ENCODE peak calls at places on chromosomes 11 and 22, in ten cellular contexts. One of them, this sample, is unnamed.

GRCh38 chr11:45816614-45817013 is 11.7 kb downstream of the SLC35C1 start:
- DNase-seq in left kidney: no peak
- DNase-seq in OCI-LY7: no peak
- DNase-seq in mucosa of descending colon: no peak
- DNase-seq in neuronal stem cell: no peak
- DNase-seq in coronary artery: no peak
- DNase-seq in GM12865: no peak
- DNase-seq in SW480: no peak
- DNase-seq in stimulated activated naive B cell treated with anti-CD40 and anti-IgM and Interleukin-4, amounts not matched to agents 10 μg/mL and 1 μg/mL and 100 μg/mL, for 72 hours: no peak
- DNase-seq in NCI-H1694: no peak
- DNase-seq in this sample: no peak

GRCh38 chr11:119975561-119976152 is 162.3 kb downstream of the TRIM29 start:
- DNase-seq in mucosa of descending colon: no peak
- DNase-seq in NCI-H1694: peak
- DNase-seq in OCI-LY7: no peak
- DNase-seq in SW480: no peak
- DNase-seq in coronary artery: no peak
- DNase-seq in left kidney: peak
- DNase-seq in GM12865: no peak
- DNase-seq in neuronal stem cell: peak
- DNase-seq in stimulated activated naive B cell treated with anti-CD40 and anti-IgM and Interleukin-4, amounts not matched to agents 10 μg/mL and 1 μg/mL and 100 μg/mL, for 72 hours: no peak
- DNase-seq in this sample: no peak

GRCh38 chr11:29773656-29774264 is 243.1 kb downstream of the KCNA4 start:
- DNase-seq in GM12865: no peak
- DNase-seq in NCI-H1694: no peak
- DNase-seq in coronary artery: no peak
- DNase-seq in mucosa of descending colon: no peak
- DNase-seq in neuronal stem cell: no peak
- DNase-seq in OCI-LY7: no peak
- DNase-seq in SW480: no peak
- DNase-seq in stimulated activated naive B cell treated with anti-CD40 and anti-IgM and Interleukin-4, amounts not matched to agents 10 μg/mL and 1 μg/mL and 100 μg/mL, for 72 hours: no peak
- DNase-seq in left kidney: no peak
- DNase-seq in this sample: no peak

GRCh38 chr11:21426931-21427330 is 757.5 kb downstream of the NELL1 start:
- DNase-seq in OCI-LY7: no peak
- DNase-seq in left kidney: no peak
- DNase-seq in neuronal stem cell: no peak
- DNase-seq in SW480: no peak
- DNase-seq in coronary artery: no peak
- DNase-seq in mucosa of descending colon: no peak
- DNase-seq in NCI-H1694: no peak
- DNase-seq in stimulated activated naive B cell treated with anti-CD40 and anti-IgM and Interleukin-4, amounts not matched to agents 10 μg/mL and 1 μg/mL and 100 μg/mL, for 72 hours: no peak
- DNase-seq in GM12865: no peak
- DNase-seq in this sample: no peak

GRCh38 chr11:28243057-28243456 is 134.9 kb downstream of the METTL15 start:
- DNase-seq in NCI-H1694: no peak
- DNase-seq in GM12865: no peak
- DNase-seq in stimulated activated naive B cell treated with anti-CD40 and anti-IgM and Interleukin-4, amounts not matched to agents 10 μg/mL and 1 μg/mL and 100 μg/mL, for 72 hours: no peak
- DNase-seq in coronary artery: no peak
- DNase-seq in SW480: no peak
- DNase-seq in mucosa of descending colon: no peak
- DNase-seq in neuronal stem cell: no peak
- DNase-seq in OCI-LY7: no peak
- DNase-seq in left kidney: no peak
- DNase-seq in this sample: no peak

GRCh38 chr11:74936976-74937375 is 11.9 kb downstream of the XRRA1 start:
- DNase-seq in GM12865: no peak
- DNase-seq in coronary artery: no peak
- DNase-seq in mucosa of descending colon: no peak
- DNase-seq in left kidney: no peak
- DNase-seq in stimulated activated naive B cell treated with anti-CD40 and anti-IgM and Interleukin-4, amounts not matched to agents 10 μg/mL and 1 μg/mL and 100 μg/mL, for 72 hours: no peak
- DNase-seq in NCI-H1694: no peak
- DNase-seq in OCI-LY7: no peak
- DNase-seq in neuronal stem cell: no peak
- DNase-seq in SW480: no peak
- DNase-seq in this sample: no peak

GRCh38 chr11:43736502-43737193 is 56.1 kb downstream of the HSD17B12 start:
- DNase-seq in SW480: no peak
- DNase-seq in neuronal stem cell: no peak
- DNase-seq in left kidney: peak
- DNase-seq in OCI-LY7: no peak
- DNase-seq in NCI-H1694: no peak
- DNase-seq in stimulated activated naive B cell treated with anti-CD40 and anti-IgM and Interleukin-4, amounts not matched to agents 10 μg/mL and 1 μg/mL and 100 μg/mL, for 72 hours: no peak
- DNase-seq in coronary artery: no peak
- DNase-seq in GM12865: no peak
- DNase-seq in mucosa of descending colon: no peak
- DNase-seq in this sample: no peak

GRCh38 chr11:1073261-1073724 is 1.4 kb upstream of the MUC2 start:
- DNase-seq in coronary artery: no peak
- DNase-seq in left kidney: peak
- DNase-seq in NCI-H1694: no peak
- DNase-seq in stimulated activated naive B cell treated with anti-CD40 and anti-IgM and Interleukin-4, amounts not matched to agents 10 μg/mL and 1 μg/mL and 100 μg/mL, for 72 hours: no peak
- DNase-seq in GM12865: no peak
- DNase-seq in OCI-LY7: no peak
- DNase-seq in mucosa of descending colon: peak
- DNase-seq in neuronal stem cell: no peak
- DNase-seq in SW480: peak
- DNase-seq in this sample: peak

GRCh38 chr22:30318773-30319419 is 7.8 kb downstream of the TBC1D10A start:
- DNase-seq in GM12865: no peak
- DNase-seq in left kidney: no peak
- DNase-seq in SW480: no peak
- DNase-seq in OCI-LY7: no peak
- DNase-seq in NCI-H1694: no peak
- DNase-seq in coronary artery: no peak
- DNase-seq in neuronal stem cell: no peak
- DNase-seq in stimulated activated naive B cell treated with anti-CD40 and anti-IgM and Interleukin-4, amounts not matched to agents 10 μg/mL and 1 μg/mL and 100 μg/mL, for 72 hours: no peak
- DNase-seq in mucosa of descending colon: no peak
- DNase-seq in this sample: no peak

GRCh38 chr11:1772270-1773130 is 8.8 kb upstream of the CTSD start:
- DNase-seq in mucosa of descending colon: peak
- DNase-seq in coronary artery: peak
- DNase-seq in left kidney: peak
- DNase-seq in GM12865: no peak
- DNase-seq in OCI-LY7: peak
- DNase-seq in NCI-H1694: no peak
- DNase-seq in neuronal stem cell: peak
- DNase-seq in stimulated activated naive B cell treated with anti-CD40 and anti-IgM and Interleukin-4, amounts not matched to agents 10 μg/mL and 1 μg/mL and 100 μg/mL, for 72 hours: no peak
- DNase-seq in SW480: peak
- DNase-seq in this sample: peak

GRCh38 chr11:85672111-85672875 is 7.4 kb upstream of the CREBZF start:
- DNase-seq in left kidney: no peak
- DNase-seq in OCI-LY7: no peak
- DNase-seq in NCI-H1694: no peak
- DNase-seq in SW480: no peak
- DNase-seq in neuronal stem cell: no peak
- DNase-seq in coronary artery: no peak
- DNase-seq in mucosa of descending colon: no peak
- DNase-seq in stimulated activated naive B cell treated with anti-CD40 and anti-IgM and Interleukin-4, amounts not matched to agents 10 μg/mL and 1 μg/mL and 100 μg/mL, for 72 hours: no peak
- DNase-seq in GM12865: no peak
- DNase-seq in this sample: no peak

GRCh38 chr22:39472570-39473556 is 16.1 kb downstream of the MGAT3 start:
- DNase-seq in stimulated activated naive B cell treated with anti-CD40 and anti-IgM and Interleukin-4, amounts not matched to agents 10 μg/mL and 1 μg/mL and 100 μg/mL, for 72 hours: no peak
- DNase-seq in NCI-H1694: no peak
- DNase-seq in left kidney: no peak
- DNase-seq in SW480: peak
- DNase-seq in GM12865: peak
- DNase-seq in neuronal stem cell: no peak
- DNase-seq in mucosa of descending colon: peak
- DNase-seq in coronary artery: no peak
- DNase-seq in OCI-LY7: peak
- DNase-seq in this sample: no peak

GRCh38 chr11:112847568-112847967 is 113.7 kb upstream of the NCAM1 start:
- DNase-seq in SW480: no peak
- DNase-seq in OCI-LY7: no peak
- DNase-seq in left kidney: no peak
- DNase-seq in stimulated activated naive B cell treated with anti-CD40 and anti-IgM and Interleukin-4, amounts not matched to agents 10 μg/mL and 1 μg/mL and 100 μg/mL, for 72 hours: no peak
- DNase-seq in NCI-H1694: no peak
- DNase-seq in coronary artery: no peak
- DNase-seq in neuronal stem cell: no peak
- DNase-seq in mucosa of descending colon: no peak
- DNase-seq in GM12865: no peak
- DNase-seq in this sample: no peak

GRCh38 chr11:128893578-128894295 is 2.6 kb downstream of the KCNJ5 start:
- DNase-seq in mucosa of descending colon: no peak
- DNase-seq in left kidney: no peak
- DNase-seq in stimulated activated naive B cell treated with anti-CD40 and anti-IgM and Interleukin-4, amounts not matched to agents 10 μg/mL and 1 μg/mL and 100 μg/mL, for 72 hours: no peak
- DNase-seq in OCI-LY7: no peak
- DNase-seq in coronary artery: no peak
- DNase-seq in SW480: peak
- DNase-seq in GM12865: peak
- DNase-seq in NCI-H1694: no peak
- DNase-seq in neuronal stem cell: no peak
- DNase-seq in this sample: no peak

GRCh38 chr22:20319745-20320658 is at the start of gene DGCR6L:
- DNase-seq in mucosa of descending colon: peak
- DNase-seq in NCI-H1694: peak
- DNase-seq in GM12865: peak
- DNase-seq in left kidney: peak
- DNase-seq in coronary artery: peak
- DNase-seq in neuronal stem cell: peak
- DNase-seq in stimulated activated naive B cell treated with anti-CD40 and anti-IgM and Interleukin-4, amounts not matched to agents 10 μg/mL and 1 μg/mL and 100 μg/mL, for 72 hours: peak
- DNase-seq in SW480: peak
- DNase-seq in OCI-LY7: peak
- DNase-seq in this sample: peak

GRCh38 chr22:21567456-21568206 is at the start of gene UBE2L3:
- DNase-seq in OCI-LY7: peak
- DNase-seq in GM12865: peak
- DNase-seq in SW480: peak
- DNase-seq in stimulated activated naive B cell treated with anti-CD40 and anti-IgM and Interleukin-4, amounts not matched to agents 10 μg/mL and 1 μg/mL and 100 μg/mL, for 72 hours: peak
- DNase-seq in mucosa of descending colon: peak
- DNase-seq in NCI-H1694: peak
- DNase-seq in coronary artery: peak
- DNase-seq in neuronal stem cell: peak
- DNase-seq in left kidney: peak
- DNase-seq in this sample: peak

GRCh38 chr11:108511851-108512474 is 13.8 kb upstream of the POGLUT3 start:
- DNase-seq in GM12865: no peak
- DNase-seq in coronary artery: no peak
- DNase-seq in mucosa of descending colon: no peak
- DNase-seq in NCI-H1694: no peak
- DNase-seq in stimulated activated naive B cell treated with anti-CD40 and anti-IgM and Interleukin-4, amounts not matched to agents 10 μg/mL and 1 μg/mL and 100 μg/mL, for 72 hours: no peak
- DNase-seq in neuronal stem cell: no peak
- DNase-seq in left kidney: no peak
- DNase-seq in SW480: no peak
- DNase-seq in OCI-LY7: no peak
- DNase-seq in this sample: no peak

GRCh38 chr11:15189646-15190365 is 75.1 kb downstream of the INSC start:
- DNase-seq in stimulated activated naive B cell treated with anti-CD40 and anti-IgM and Interleukin-4, amounts not matched to agents 10 μg/mL and 1 μg/mL and 100 μg/mL, for 72 hours: no peak
- DNase-seq in neuronal stem cell: no peak
- DNase-seq in mucosa of descending colon: no peak
- DNase-seq in SW480: no peak
- DNase-seq in NCI-H1694: no peak
- DNase-seq in GM12865: no peak
- DNase-seq in left kidney: no peak
- DNase-seq in OCI-LY7: no peak
- DNase-seq in coronary artery: no peak
- DNase-seq in this sample: no peak

This sample was measured in mesenteric fat pad.